ENCODE peak calls at places on chromosome 14, in five cellular contexts. One of them, this sample, is unnamed.

GRCh38 chr14:61475316-61475715 is 153.9 kb downstream of the PRKCH start:
- DNase-seq in GM23248: peak; percentile 88
- DNase-seq in mammary epithelial cell: peak; percentile 62
- DNase-seq in DND-41: no peak
- DNase-seq in fibroblast of lung: peak; percentile 63
- DNase-seq in this sample: peak; percentile 50

GRCh38 chr14:99884834-99885648 is 91.8 kb downstream of the EML1 start:
- DNase-seq in GM23248: peak; percentile 79
- DNase-seq in mammary epithelial cell: peak; percentile 23
- DNase-seq in DND-41: peak; percentile 24
- DNase-seq in fibroblast of lung: peak; percentile 59
- DNase-seq in this sample: peak; percentile 47

GRCh38 chr14:78614651-78615050 is 444.5 kb downstream of the NRXN3 start:
- DNase-seq in GM23248: no peak
- DNase-seq in mammary epithelial cell: no peak
- DNase-seq in DND-41: no peak
- DNase-seq in fibroblast of lung: no peak
- DNase-seq in this sample: no peak

GRCh38 chr14:54804720-54805060 is 97.9 kb downstream of the GCH1 start:
- DNase-seq in GM23248: no peak
- DNase-seq in mammary epithelial cell: peak; percentile 66
- DNase-seq in DND-41: no peak
- DNase-seq in fibroblast of lung: no peak
- DNase-seq in this sample: no peak

GRCh38 chr14:54001189-54001878 is 44.7 kb upstream of the BMP4 start:
- DNase-seq in GM23248: no peak
- DNase-seq in mammary epithelial cell: no peak
- DNase-seq in DND-41: no peak
- DNase-seq in fibroblast of lung: peak; percentile 55
- DNase-seq in this sample: peak; percentile 42

GRCh38 chr14:82537831-82538230 is 1004.2 kb upstream of the SEL1L start:
- DNase-seq in GM23248: no peak
- DNase-seq in mammary epithelial cell: no peak
- DNase-seq in DND-41: no peak
- DNase-seq in fibroblast of lung: no peak
- DNase-seq in this sample: no peak

GRCh38 chr14:71665781-71666180 is 266.4 kb upstream of the RGS6 start:
- DNase-seq in GM23248: no peak
- DNase-seq in mammary epithelial cell: no peak
- DNase-seq in DND-41: no peak
- DNase-seq in fibroblast of lung: peak; percentile 65
- DNase-seq in this sample: peak; percentile 54

GRCh38 chr14:44833376-44833775 is 128.4 kb downstream of the KLHL28 start:
- DNase-seq in GM23248: peak; percentile 77
- DNase-seq in mammary epithelial cell: peak; percentile 17
- DNase-seq in DND-41: no peak
- DNase-seq in fibroblast of lung: peak; percentile 35
- DNase-seq in this sample: no peak

GRCh38 chr14:54193871-54194270 is 202.9 kb upstream of the CDKN3 start:
- DNase-seq in GM23248: no peak
- DNase-seq in mammary epithelial cell: no peak
- DNase-seq in DND-41: no peak
- DNase-seq in fibroblast of lung: peak; percentile 38
- DNase-seq in this sample: no peak

GRCh38 chr14:68978550-68978911 is 571 bp downstream of the ACTN1 start:
- DNase-seq in GM23248: peak; percentile 73
- DNase-seq in mammary epithelial cell: peak; percentile 43
- DNase-seq in DND-41: peak; percentile 70
- DNase-seq in fibroblast of lung: peak; percentile 51
- DNase-seq in this sample: no peak

GRCh38 chr14:58747181-58747580 is 109.4 kb downstream of the DACT1 start:
- DNase-seq in GM23248: peak; percentile 85
- DNase-seq in mammary epithelial cell: peak; percentile 89
- DNase-seq in DND-41: no peak
- DNase-seq in fibroblast of lung: peak; percentile 96
- DNase-seq in this sample: peak; percentile 96

GRCh38 chr14:42420071-42420470 is 813.4 kb downstream of the LRFN5 start:
- DNase-seq in GM23248: no peak
- DNase-seq in mammary epithelial cell: no peak
- DNase-seq in DND-41: no peak
- DNase-seq in fibroblast of lung: no peak
- DNase-seq in this sample: no peak

GRCh38 chr14:77133718-77134338 is 7.8 kb downstream of the ZDHHC22 start:
- DNase-seq in GM23248: peak; percentile 67
- DNase-seq in mammary epithelial cell: peak; percentile 60
- DNase-seq in DND-41: peak; percentile 85
- DNase-seq in fibroblast of lung: peak; percentile 55
- DNase-seq in this sample: peak; percentile 41

GRCh38 chr14:67491741-67492504 is 3.4 kb upstream of the TMEM229B start:
- DNase-seq in GM23248: peak; percentile 27
- DNase-seq in mammary epithelial cell: no peak
- DNase-seq in DND-41: no peak
- DNase-seq in fibroblast of lung: peak; percentile 15
- DNase-seq in this sample: no peak

GRCh38 chr14:30656190-30656632 is 34.1 kb downstream of the SCFD1 start:
- DNase-seq in GM23248: peak; percentile 76
- DNase-seq in mammary epithelial cell: peak; percentile 8
- DNase-seq in DND-41: peak; percentile 28
- DNase-seq in fibroblast of lung: peak; percentile 11
- DNase-seq in this sample: peak; percentile 7

GRCh38 chr14:32722631-32723183 is 216.0 kb upstream of the NPAS3 start:
- DNase-seq in GM23248: no peak
- DNase-seq in mammary epithelial cell: no peak
- DNase-seq in DND-41: no peak
- DNase-seq in fibroblast of lung: no peak
- DNase-seq in this sample: no peak
- H3K9ac ChIP-seq in GM23248: no peak overlapping the region
- H3K9ac ChIP-seq in mammary epithelial cell: no peak overlapping the region
- H3K9ac ChIP-seq in DND-41: no peak overlapping the region
- H3K9ac ChIP-seq in fibroblast of lung: no peak overlapping the region
- H3K9ac ChIP-seq in this sample: no peak overlapping the region

GRCh38 chr14:85686908-85687307 is 157.0 kb downstream of the FLRT2 start:
- DNase-seq in GM23248: no peak
- DNase-seq in mammary epithelial cell: no peak
- DNase-seq in DND-41: no peak
- DNase-seq in fibroblast of lung: no peak
- DNase-seq in this sample: no peak

GRCh38 chr14:85688024-85688423 is 158.1 kb downstream of the FLRT2 start:
- DNase-seq in GM23248: peak; percentile 11
- DNase-seq in mammary epithelial cell: no peak
- DNase-seq in DND-41: no peak
- DNase-seq in fibroblast of lung: no peak
- DNase-seq in this sample: no peak
- H3K9me3 ChIP-seq in GM23248: no peaks in the 10 kb centered on the region
- H3K9me3 ChIP-seq in mammary epithelial cell: no peaks in the 10 kb centered on the region
- H3K9me3 ChIP-seq in DND-41: no peaks in the 10 kb centered on the region
- H3K9me3 ChIP-seq in fibroblast of lung: no peaks in the 10 kb centered on the region
- H3K9me3 ChIP-seq in this sample: no peaks in the 10 kb centered on the region

GRCh38 chr14:92470215-92470614 is 43.4 kb upstream of the RIN3 start:
- DNase-seq in GM23248: peak; percentile 85
- DNase-seq in mammary epithelial cell: peak; percentile 77
- DNase-seq in DND-41: no peak
- DNase-seq in fibroblast of lung: peak; percentile 94
- DNase-seq in this sample: peak; percentile 95
- H3K9ac ChIP-seq in GM23248: no peak overlapping the region
- H3K9ac ChIP-seq in mammary epithelial cell: no peak overlapping the region
- H3K9ac ChIP-seq in DND-41: no peak overlapping the region
- H3K9ac ChIP-seq in fibroblast of lung: no peak overlapping the region
- H3K9ac ChIP-seq in this sample: peak overlapping the region; percentile 12

GRCh38 chr14:79732911-79733310 is 478.4 kb downstream of the DIO2 start:
- DNase-seq in GM23248: peak; percentile 16
- DNase-seq in mammary epithelial cell: no peak
- DNase-seq in DND-41: no peak
- DNase-seq in fibroblast of lung: peak; percentile 67
- DNase-seq in this sample: peak; percentile 61
- H3K9me3 ChIP-seq in GM23248: no peaks in the 10 kb centered on the region
- H3K9me3 ChIP-seq in mammary epithelial cell: peaks cover 6% of the 10 kb centered on the region
- H3K9me3 ChIP-seq in DND-41: peaks cover 14% of the 10 kb centered on the region
- H3K9me3 ChIP-seq in fibroblast of lung: no peaks in the 10 kb centered on the region
- H3K9me3 ChIP-seq in this sample: peaks cover 6% of the 10 kb centered on the region

GRCh38 chr14:89296281-89296745 is 120.7 kb downstream of the FOXN3 start:
- DNase-seq in GM23248: no peak
- DNase-seq in mammary epithelial cell: no peak
- DNase-seq in DND-41: no peak
- DNase-seq in fibroblast of lung: no peak
- DNase-seq in this sample: no peak

GRCh38 chr14:89294060-89294459 is 123.0 kb downstream of the FOXN3 start:
- DNase-seq in GM23248: no peak
- DNase-seq in mammary epithelial cell: no peak
- DNase-seq in DND-41: no peak
- DNase-seq in fibroblast of lung: no peak
- DNase-seq in this sample: no peak

GRCh38 chr14:89292579-89293348 is 124.3 kb downstream of the FOXN3 start:
- DNase-seq in GM23248: no peak
- DNase-seq in mammary epithelial cell: no peak
- DNase-seq in DND-41: no peak
- DNase-seq in fibroblast of lung: no peak
- DNase-seq in this sample: no peak

GRCh38 chr14:89293349-89293916 is 123.6 kb downstream of the FOXN3 start:
- DNase-seq in GM23248: no peak
- DNase-seq in mammary epithelial cell: no peak
- DNase-seq in DND-41: no peak
- DNase-seq in fibroblast of lung: no peak
- DNase-seq in this sample: no peak

GRCh38 chr14:89294872-89295271 is 122.2 kb downstream of the FOXN3 start:
- DNase-seq in GM23248: no peak
- DNase-seq in mammary epithelial cell: no peak
- DNase-seq in DND-41: no peak
- DNase-seq in fibroblast of lung: no peak
- DNase-seq in this sample: no peak
- H3K9ac ChIP-seq in GM23248: no peak overlapping the region
- H3K9ac ChIP-seq in mammary epithelial cell: no peak overlapping the region
- H3K9ac ChIP-seq in DND-41: no peak overlapping the region
- H3K9ac ChIP-seq in fibroblast of lung: no peak overlapping the region
- H3K9ac ChIP-seq in this sample: no peak overlapping the region

GRCh38 chr14:33194551-33194950 is 255.9 kb downstream of the NPAS3 start:
- DNase-seq in GM23248: no peak
- DNase-seq in mammary epithelial cell: no peak
- DNase-seq in DND-41: no peak
- DNase-seq in fibroblast of lung: peak; percentile 14
- DNase-seq in this sample: peak; percentile 4
- H3K9me3 ChIP-seq in GM23248: no peaks in the 10 kb centered on the region
- H3K9me3 ChIP-seq in mammary epithelial cell: no peaks in the 10 kb centered on the region
- H3K9me3 ChIP-seq in DND-41: no peaks in the 10 kb centered on the region
- H3K9me3 ChIP-seq in fibroblast of lung: no peaks in the 10 kb centered on the region
- H3K9me3 ChIP-seq in this sample: no peaks in the 10 kb centered on the region

GRCh38 chr14:51931308-51931707 is 58.0 kb upstream of the RTRAF start:
- DNase-seq in GM23248: no peak
- DNase-seq in mammary epithelial cell: no peak
- DNase-seq in DND-41: no peak
- DNase-seq in fibroblast of lung: no peak
- DNase-seq in this sample: no peak
- H3K9ac ChIP-seq in GM23248: no peak overlapping the region
- H3K9ac ChIP-seq in mammary epithelial cell: no peak overlapping the region
- H3K9ac ChIP-seq in DND-41: no peak overlapping the region
- H3K9ac ChIP-seq in fibroblast of lung: no peak overlapping the region
- H3K9ac ChIP-seq in this sample: no peak overlapping the region